ENCODE peak calls at places on chromosomes 6 and 20, in seven cellular contexts. M is astrocyte of the spinal cord; F is ascending aorta; K is pancreas; S is SK-N-SH; O is CD8-positive, alpha-beta T cell; Z is OCI-LY7. D is an unnamed sample.

GRCh38 chr6:46170357-46171289 is at the start of gene ENPP5:
- DNase-seq in M (no peak), F (peak), K (peak), S (peak), O (peak), Z (peak), D (no peak)

GRCh38 chr20:15399781-15400180 is 1062.4 kb upstream of the FLRT3 start:
- DNase-seq in M (no peak), F (no peak), K (no peak), S (no peak), O (no peak), Z (no peak), D (no peak)

GRCh38 chr6:16511048-16511660 is 250.1 kb downstream of the ATXN1 start:
- DNase-seq in M (peak), F (no peak), K (no peak), S (peak), O (no peak), Z (peak), D (peak)

GRCh38 chr6:159213401-159213800 is 44.2 kb downstream of the FNDC1 start:
- DNase-seq in M (no peak), F (no peak), K (no peak), S (no peak), O (no peak), Z (no peak), D (no peak)

GRCh38 chr6:68233623-68234022 is 401.5 kb upstream of the ADGRB3 start:
- DNase-seq in M (peak), F (no peak), K (no peak), S (no peak), O (no peak), Z (no peak), D (no peak)

GRCh38 chr6:149990672-149991402 is 27.1 kb downstream of the ULBP1 start:
- DNase-seq in M (no peak), F (no peak), K (no peak), S (peak), O (no peak), Z (peak), D (no peak)

GRCh38 chr6:101818056-101818455 is 424.5 kb downstream of the GRIK2 start:
- DNase-seq in M (peak), F (no peak), K (no peak), S (no peak), O (no peak), Z (no peak), D (peak)

GRCh38 chr20:17762873-17763557 is 63.2 kb downstream of the BANF2 start:
- DNase-seq in M (no peak), F (no peak), K (no peak), S (no peak), O (no peak), Z (no peak), D (no peak)

GRCh38 chr6:45830441-45831139 is 185.1 kb downstream of the CLIC5 start:
- DNase-seq in M (no peak), F (no peak), K (no peak), S (no peak), O (peak), Z (peak), D (no peak)

DNA sequence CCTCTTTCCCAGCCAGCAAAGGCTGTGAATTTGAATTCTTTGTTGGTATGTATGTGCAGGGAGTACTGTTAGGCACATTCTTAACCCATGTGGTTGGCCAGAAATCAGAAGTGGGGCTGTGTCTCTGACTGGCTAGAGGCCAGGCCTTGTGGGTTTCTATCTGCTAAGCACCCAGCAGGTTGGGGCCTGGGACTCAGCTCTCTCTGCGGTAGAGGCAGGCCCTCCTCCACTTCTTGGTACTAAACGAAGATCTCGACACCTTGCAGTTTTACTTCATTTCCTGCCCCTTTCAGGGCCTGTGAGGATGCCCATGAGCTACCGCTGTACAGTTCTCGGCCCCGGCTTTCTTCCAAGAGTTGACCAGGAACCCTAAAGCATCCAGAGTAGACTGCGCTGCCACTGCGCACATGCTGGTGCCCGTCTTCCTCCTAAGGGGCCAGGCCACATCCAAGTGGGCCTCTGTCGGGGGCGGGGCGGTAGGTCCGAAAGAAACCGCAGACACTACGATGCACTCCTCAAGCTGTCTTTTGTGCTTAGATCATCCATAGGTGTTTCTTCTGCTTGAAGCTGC is 51.1 kb downstream of the TCP11 start:
- DNase-seq in M (peak), F (peak), K (no peak), S (peak), O (no peak), Z (no peak), D (peak)
- TF ChIP-seq CTCF in M (no peak), F (no peak), K (no peak), S (no peak), O (no peak), Z (no peak), D (no peak)

GRCh38 chr20:62935968-62936585 is 1.9 kb upstream of the GID8 start:
- DNase-seq in M (no peak), F (no peak), K (no peak), S (no peak), O (no peak), Z (no peak), D (no peak)
- H3K4me3 ChIP-seq in M (peak), F (peak), K (peak), S (peak), O (no peak), Z (peak), D (peak)

GRCh38 chr6:157669747-157670216 is 153.3 kb upstream of the SNX9 start:
- DNase-seq in M (peak), F (peak), K (no peak), S (peak), O (no peak), Z (no peak), D (peak)
- TF ChIP-seq CTCF in M (peak), F (peak), K (no peak), S (no peak), O (no peak), Z (no peak), D (peak)

DNA sequence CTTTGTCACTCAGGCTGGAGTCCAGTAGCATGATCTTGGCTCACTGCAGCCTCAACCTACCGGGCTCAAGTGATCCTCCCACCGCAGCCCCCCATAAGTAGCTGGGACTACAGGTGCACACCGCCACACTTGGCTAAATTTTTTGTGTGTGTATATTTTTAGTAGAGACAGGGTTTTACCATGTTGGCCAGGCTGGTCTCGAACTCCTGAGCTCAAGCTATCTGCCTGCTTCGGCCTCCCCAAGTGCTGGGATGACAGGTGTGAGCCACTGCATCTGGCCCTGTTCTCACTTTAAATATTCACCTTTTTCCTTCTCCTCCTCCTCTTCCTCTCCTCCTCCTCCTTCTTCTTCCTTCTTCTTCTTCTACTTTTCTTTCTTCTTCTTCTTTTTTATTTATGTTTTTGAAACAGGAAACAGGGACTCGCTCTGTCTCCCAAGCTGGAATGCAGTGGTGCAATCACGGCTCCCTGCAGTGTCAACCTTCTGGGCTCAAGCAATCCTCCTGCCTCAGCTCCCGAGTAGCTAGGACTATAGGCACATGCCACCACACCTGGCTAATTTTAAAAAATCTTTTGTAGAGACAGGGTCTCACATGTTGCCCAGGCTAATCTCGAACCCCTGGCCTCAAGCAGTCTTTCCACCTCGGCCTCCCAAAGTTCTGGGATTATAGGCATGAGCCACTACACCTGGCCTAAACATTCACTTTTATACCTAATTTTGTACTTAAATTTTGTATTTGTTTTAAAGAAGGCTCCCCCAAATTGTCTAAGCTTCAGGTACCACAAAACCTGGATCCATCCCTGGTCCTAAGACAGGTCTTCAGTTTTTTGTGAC is 47.2 kb upstream of the NCOA3 start:
- DNase-seq in M (no peak), F (no peak), K (no peak), S (no peak), O (no peak), Z (peak), D (no peak)
- H3K4me3 ChIP-seq in M (no peak), F (no peak), K (no peak), S (no peak), O (no peak), Z (peak), D (no peak)

GRCh38 chr6:111358454-111358853 is 124.6 kb downstream of the REV3L start:
- DNase-seq in M (no peak), F (no peak), K (no peak), S (no peak), O (no peak), Z (no peak), D (no peak)

GRCh38 chr6:111367393-111368088 is 115.5 kb downstream of the REV3L start:
- DNase-seq in M (no peak), F (no peak), K (no peak), S (no peak), O (no peak), Z (no peak), D (no peak)

GRCh38 chr6:111357680-111358079 is 125.3 kb downstream of the REV3L start:
- DNase-seq in M (no peak), F (no peak), K (no peak), S (no peak), O (no peak), Z (no peak), D (no peak)

GRCh38 chr6:111356551-111356950 is 126.5 kb downstream of the REV3L start:
- DNase-seq in M (no peak), F (no peak), K (no peak), S (no peak), O (no peak), Z (no peak), D (no peak)

DNA sequence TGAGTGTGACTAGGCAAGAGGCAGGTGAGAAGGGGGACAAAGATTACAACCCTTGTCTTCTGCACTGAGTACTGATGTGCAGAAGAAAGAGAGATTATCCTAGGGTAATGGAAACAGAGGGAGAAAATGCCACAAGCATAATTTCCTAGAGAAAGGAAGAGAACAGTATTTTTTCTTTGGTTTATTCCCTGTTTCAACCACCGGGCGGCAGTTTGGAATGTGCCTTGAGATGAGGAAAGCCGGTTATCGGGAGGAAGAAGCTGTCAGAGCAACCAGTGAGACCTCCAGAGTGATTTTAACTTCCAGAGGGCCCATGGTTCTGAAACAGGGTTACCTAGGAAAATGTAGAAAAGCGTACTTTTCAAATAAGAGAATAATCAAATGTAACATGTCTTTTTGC is 121.4 kb downstream of the REV3L start:
- DNase-seq in M (peak), F (no peak), K (no peak), S (peak), O (no peak), Z (peak), D (peak)
- TF ChIP-seq CTCF in M (peak), F (no peak), K (no peak), S (peak), O (no peak), Z (peak), D (peak)

GRCh38 chr20:33651562-33652048 is 10.5 kb upstream of the C20orf144 start:
- DNase-seq in M (no peak), F (no peak), K (no peak), S (no peak), O (no peak), Z (no peak), D (no peak)
- H3K4me3 ChIP-seq in M (no peak), F (no peak), K (no peak), S (no peak), O (no peak), Z (no peak), D (no peak)

DNA sequence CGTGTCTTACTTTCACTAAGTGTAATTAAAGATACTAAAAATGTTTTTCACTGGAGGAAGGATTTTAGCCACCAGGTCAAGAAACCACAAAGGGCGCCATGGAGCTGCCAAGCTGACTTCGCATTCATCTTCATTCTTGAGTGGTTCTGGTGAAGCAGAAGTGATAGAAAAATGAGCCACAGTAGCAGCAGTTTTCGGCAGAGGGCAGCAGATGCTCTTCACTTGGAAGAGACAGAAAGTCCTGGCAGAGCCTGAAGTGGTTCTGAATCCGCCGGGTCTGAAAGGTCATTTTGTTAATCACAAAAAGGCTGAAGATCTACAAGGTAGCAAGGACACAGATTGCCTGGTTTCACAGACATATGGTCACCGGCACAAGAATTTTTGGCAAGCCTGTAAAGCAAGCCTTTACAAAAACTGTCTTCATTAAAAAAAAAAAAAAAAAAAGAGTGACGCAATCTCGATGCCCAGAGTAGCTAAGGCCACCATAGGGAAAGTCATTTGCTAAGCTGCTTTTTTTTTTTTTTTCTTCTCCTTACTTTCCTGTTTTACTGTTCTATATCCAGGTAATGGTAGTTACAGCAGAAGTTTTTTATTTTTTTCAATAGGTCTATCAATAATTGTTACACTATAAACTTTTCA is 345.1 kb upstream of the AGPAT4 start:
- DNase-seq in M (peak), F (no peak), K (no peak), S (peak), O (no peak), Z (peak), D (peak)
- TF ChIP-seq CTCF in M (peak), F (no peak), K (peak), S (peak), O (no peak), Z (peak), D (peak)

GRCh38 chr20:50658804-50659380 is 32.5 kb downstream of the RIPOR3 start:
- DNase-seq in M (no peak), F (no peak), K (no peak), S (no peak), O (no peak), Z (no peak), D (no peak)

GRCh38 chr20:50652702-50653294 is 38.5 kb downstream of the RIPOR3 start:
- DNase-seq in M (no peak), F (no peak), K (no peak), S (no peak), O (no peak), Z (peak), D (no peak)

GRCh38 chr20:50655325-50655880 is 35.9 kb downstream of the RIPOR3 start:
- DNase-seq in M (peak), F (peak), K (no peak), S (peak), O (no peak), Z (no peak), D (no peak)

GRCh38 chr20:50651676-50652075 is 39.7 kb downstream of the RIPOR3 start:
- DNase-seq in M (no peak), F (no peak), K (no peak), S (no peak), O (no peak), Z (no peak), D (no peak)

GRCh38 chr20:50654899-50655298 is 36.4 kb downstream of the RIPOR3 start:
- DNase-seq in M (peak), F (no peak), K (no peak), S (no peak), O (no peak), Z (no peak), D (no peak)
- H3K4me3 ChIP-seq in M (no peak), F (peak), K (no peak), S (no peak), O (no peak), Z (no peak), D (no peak)